ENCODE peak calls at places on chromosomes 3 and 15, in four cellular contexts. One of them, this sample, is unnamed.

GRCh38 chr3:50600841-50601591 is 10.6 kb downstream of the CISH start:
- DNase-seq in A549: peak
- DNase-seq in upper lobe of right lung: peak
- DNase-seq in mammary epithelial cell: peak
- DNase-seq in this sample: no peak

GRCh38 chr3:72054976-72055375 is 270.0 kb upstream of the PROK2 start:
- DNase-seq in A549: no peak
- DNase-seq in upper lobe of right lung: no peak
- DNase-seq in mammary epithelial cell: no peak
- DNase-seq in this sample: no peak

GRCh38 chr3:187242435-187242834 is 45.1 kb downstream of the RTP1 start:
- DNase-seq in A549: no peak
- DNase-seq in upper lobe of right lung: no peak
- DNase-seq in mammary epithelial cell: no peak
- DNase-seq in this sample: no peak

GRCh38 chr3:114112696-114113095 is 56.2 kb downstream of the QTRT2 start:
- DNase-seq in A549: no peak
- DNase-seq in upper lobe of right lung: no peak
- DNase-seq in mammary epithelial cell: no peak
- DNase-seq in this sample: no peak

GRCh38 chr3:55252921-55253320 is 234.2 kb downstream of the WNT5A start:
- DNase-seq in A549: no peak
- DNase-seq in upper lobe of right lung: no peak
- DNase-seq in mammary epithelial cell: no peak
- DNase-seq in this sample: no peak

GRCh38 chr3:122030381-122031122 is 8.5 kb upstream of the ILDR1 start:
- DNase-seq in A549: no peak
- DNase-seq in upper lobe of right lung: no peak
- DNase-seq in mammary epithelial cell: no peak
- DNase-seq in this sample: no peak

GRCh38 chr15:89864958-89865739 is 28.6 kb downstream of the AP3S2 start:
- DNase-seq in A549: no peak
- DNase-seq in upper lobe of right lung: no peak
- DNase-seq in mammary epithelial cell: no peak
- DNase-seq in this sample: no peak

GRCh38 chr3:94294806-94295205 is 231.9 kb downstream of the NSUN3 start:
- DNase-seq in A549: no peak
- DNase-seq in upper lobe of right lung: no peak
- DNase-seq in mammary epithelial cell: no peak
- DNase-seq in this sample: no peak

GRCh38 chr15:73683624-73684536 is at the start of gene CD276:
- DNase-seq in A549: peak
- DNase-seq in upper lobe of right lung: peak
- DNase-seq in mammary epithelial cell: peak
- DNase-seq in this sample: no peak

GRCh38 chr15:70854669-70854976 is 666 bp upstream of the LARP6 start:
- DNase-seq in A549: peak
- DNase-seq in upper lobe of right lung: no peak
- DNase-seq in mammary epithelial cell: peak
- DNase-seq in this sample: no peak

GRCh38 chr3:144361002-144361401 is 389.4 kb downstream of the DIPK2A start:
- DNase-seq in A549: no peak
- DNase-seq in upper lobe of right lung: no peak
- DNase-seq in mammary epithelial cell: no peak
- DNase-seq in this sample: peak

GRCh38 chr3:110608566-110608965 is 463.1 kb upstream of the NECTIN3 start:
- DNase-seq in A549: no peak
- DNase-seq in upper lobe of right lung: no peak
- DNase-seq in mammary epithelial cell: no peak
- DNase-seq in this sample: no peak

GRCh38 chr3:19645093-19645492 is 288.9 kb downstream of the EFHB start:
- DNase-seq in A549: no peak
- DNase-seq in upper lobe of right lung: no peak
- DNase-seq in mammary epithelial cell: peak
- DNase-seq in this sample: no peak

GRCh38 chr3:23743141-23743784 is 62.5 kb upstream of the UBE2E1 start:
- DNase-seq in A549: no peak
- DNase-seq in upper lobe of right lung: no peak
- DNase-seq in mammary epithelial cell: no peak
- DNase-seq in this sample: no peak

GRCh38 chr15:60358935-60359672 is 38.7 kb downstream of the ANXA2 start:
- DNase-seq in A549: peak
- DNase-seq in upper lobe of right lung: no peak
- DNase-seq in mammary epithelial cell: no peak
- DNase-seq in this sample: no peak

GRCh38 chr3:73602171-73602570 is 22.6 kb downstream of the PDZRN3 start:
- DNase-seq in A549: no peak
- DNase-seq in upper lobe of right lung: no peak
- DNase-seq in mammary epithelial cell: peak
- DNase-seq in this sample: no peak

GRCh38 chr3:73601476-73601875 is 23.3 kb downstream of the PDZRN3 start:
- DNase-seq in A549: no peak
- DNase-seq in upper lobe of right lung: no peak
- DNase-seq in mammary epithelial cell: no peak
- DNase-seq in this sample: no peak

GRCh38 chr3:73600293-73600938 is 24.3 kb downstream of the PDZRN3 start:
- DNase-seq in A549: no peak
- DNase-seq in upper lobe of right lung: no peak
- DNase-seq in mammary epithelial cell: no peak
- DNase-seq in this sample: no peak

GRCh38 chr3:73599605-73600004 is 25.1 kb downstream of the PDZRN3 start:
- DNase-seq in A549: no peak
- DNase-seq in upper lobe of right lung: no peak
- DNase-seq in mammary epithelial cell: no peak
- DNase-seq in this sample: no peak

DNA sequence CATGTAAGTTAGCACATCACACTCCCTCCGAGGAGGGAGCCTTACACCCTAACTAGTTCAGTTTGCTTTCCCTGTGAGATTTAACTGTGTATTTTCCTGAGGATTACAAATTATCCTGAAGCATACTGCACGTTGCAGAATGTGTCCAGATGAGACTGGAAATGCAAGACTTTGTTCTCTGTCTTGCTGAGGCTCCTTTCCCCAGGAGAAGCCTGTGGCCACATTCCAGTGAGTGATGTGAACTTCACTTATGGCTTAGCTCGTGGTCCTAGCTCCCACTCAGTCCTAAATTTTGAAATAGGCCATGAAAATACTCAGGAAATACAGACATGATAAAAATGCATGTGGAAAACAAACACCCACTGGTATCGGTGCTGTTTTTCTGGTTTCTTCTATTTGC is 23.7 kb downstream of the PDZRN3 start:
- DNase-seq in A549: no peak
- DNase-seq in upper lobe of right lung: no peak
- DNase-seq in mammary epithelial cell: no peak
- DNase-seq in this sample: no peak
- H3K27ac ChIP-seq in A549: no peak
- H3K27ac ChIP-seq in upper lobe of right lung: no peak
- H3K27ac ChIP-seq in mammary epithelial cell: no peak
- H3K27ac ChIP-seq in this sample: no peak

GRCh38 chr3:13193320-13194284 is 120.4 kb upstream of the IQSEC1 start:
- DNase-seq in A549: no peak
- DNase-seq in upper lobe of right lung: no peak
- DNase-seq in mammary epithelial cell: no peak
- DNase-seq in this sample: no peak

GRCh38 chr3:13190376-13190762 is 117.1 kb upstream of the IQSEC1 start:
- DNase-seq in A549: no peak
- DNase-seq in upper lobe of right lung: no peak
- DNase-seq in mammary epithelial cell: no peak
- DNase-seq in this sample: no peak

GRCh38 chr3:13191016-13191415 is 117.8 kb upstream of the IQSEC1 start:
- DNase-seq in A549: no peak
- DNase-seq in upper lobe of right lung: no peak
- DNase-seq in mammary epithelial cell: no peak
- DNase-seq in this sample: no peak

GRCh38 chr3:13194285-13195209 is 121.3 kb upstream of the IQSEC1 start:
- DNase-seq in A549: no peak
- DNase-seq in upper lobe of right lung: no peak
- DNase-seq in mammary epithelial cell: no peak
- DNase-seq in this sample: no peak

GRCh38 chr3:13192471-13193213 is 119.4 kb upstream of the IQSEC1 start:
- DNase-seq in A549: peak
- DNase-seq in upper lobe of right lung: no peak
- DNase-seq in mammary epithelial cell: no peak
- DNase-seq in this sample: no peak
- TF ChIP-seq CTCF in A549: peak
- TF ChIP-seq CTCF in upper lobe of right lung: peak
- TF ChIP-seq CTCF in mammary epithelial cell: peak
- TF ChIP-seq CTCF in this sample: peak

DNA sequence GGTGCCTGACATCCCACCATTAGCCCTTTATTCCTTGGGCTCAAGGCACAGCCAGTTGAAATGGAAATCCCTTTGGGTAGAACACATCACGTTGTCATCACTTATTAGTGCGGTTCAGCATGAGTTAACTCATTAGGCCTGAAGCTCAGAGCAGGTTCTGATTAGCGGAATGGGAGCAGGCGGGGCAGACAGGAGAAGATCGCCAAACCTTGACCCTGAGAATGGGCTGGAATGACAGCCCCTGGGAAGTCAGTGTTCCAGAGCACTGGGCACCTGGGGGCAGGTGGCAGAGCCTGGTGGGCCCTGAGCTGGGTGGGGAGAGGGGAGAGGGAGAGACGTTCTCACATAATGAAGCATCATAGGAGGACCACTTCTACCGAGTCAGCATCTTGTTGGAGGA is 5.8 kb downstream of the ITGA11 start:
- DNase-seq in A549: no peak
- DNase-seq in upper lobe of right lung: no peak
- DNase-seq in mammary epithelial cell: no peak
- DNase-seq in this sample: no peak
- H3K27ac ChIP-seq in A549: no peak
- H3K27ac ChIP-seq in upper lobe of right lung: no peak
- H3K27ac ChIP-seq in mammary epithelial cell: no peak
- H3K27ac ChIP-seq in this sample: no peak

DNA sequence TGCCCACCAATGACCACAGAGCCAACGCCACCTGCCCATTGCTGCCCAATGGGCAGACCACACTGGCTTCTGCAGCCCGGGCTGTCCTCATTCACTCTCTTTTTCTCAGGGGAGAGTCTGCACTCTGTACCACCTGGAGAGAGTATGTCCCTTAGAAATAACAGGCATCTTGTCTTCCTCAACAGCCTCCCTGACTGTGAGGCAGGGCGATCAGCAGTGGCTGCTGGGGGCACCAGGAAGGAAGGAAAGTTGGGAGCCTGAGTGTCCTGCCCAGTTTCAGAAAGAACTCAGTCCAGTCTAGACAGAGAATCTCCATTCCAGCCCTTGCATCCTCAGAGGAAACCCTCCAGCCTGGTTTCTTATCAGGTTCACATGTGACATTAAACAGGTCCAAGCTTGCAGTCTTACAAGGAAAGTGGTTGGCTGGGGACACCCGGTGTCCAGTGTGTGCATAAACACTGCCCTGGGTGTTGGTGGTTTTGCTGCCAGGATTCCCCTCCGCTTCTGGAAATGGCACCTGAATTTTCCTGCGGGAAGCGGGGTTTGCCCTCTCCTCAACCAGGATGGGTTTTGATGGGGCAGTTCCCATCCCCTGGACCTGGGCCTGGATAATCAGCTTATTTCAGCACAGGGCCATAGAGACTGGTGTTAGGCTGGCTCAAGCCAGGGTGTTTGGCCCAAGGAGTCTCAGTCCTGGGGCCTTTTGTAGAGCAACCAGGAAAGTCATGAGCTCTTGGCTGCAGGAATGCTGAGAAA is 37.1 kb downstream of the SSUH2 start:
- DNase-seq in A549: peak
- DNase-seq in upper lobe of right lung: no peak
- DNase-seq in mammary epithelial cell: peak
- DNase-seq in this sample: no peak
- TF ChIP-seq CTCF in A549: peak
- TF ChIP-seq CTCF in upper lobe of right lung: peak
- TF ChIP-seq CTCF in mammary epithelial cell: peak
- TF ChIP-seq CTCF in this sample: peak

GRCh38 chr3:117165611-117166051 is 456.1 kb downstream of the TUSC7 start:
- DNase-seq in A549: peak
- DNase-seq in upper lobe of right lung: no peak
- DNase-seq in mammary epithelial cell: no peak
- DNase-seq in this sample: no peak
- H3K27ac ChIP-seq in A549: no peak
- H3K27ac ChIP-seq in upper lobe of right lung: no peak
- H3K27ac ChIP-seq in mammary epithelial cell: no peak
- H3K27ac ChIP-seq in this sample: no peak

GRCh38 chr3:21220944-21221343 is 530.1 kb downstream of the ZNF385D start:
- DNase-seq in A549: no peak
- DNase-seq in upper lobe of right lung: no peak
- DNase-seq in mammary epithelial cell: no peak
- DNase-seq in this sample: no peak

DNA sequence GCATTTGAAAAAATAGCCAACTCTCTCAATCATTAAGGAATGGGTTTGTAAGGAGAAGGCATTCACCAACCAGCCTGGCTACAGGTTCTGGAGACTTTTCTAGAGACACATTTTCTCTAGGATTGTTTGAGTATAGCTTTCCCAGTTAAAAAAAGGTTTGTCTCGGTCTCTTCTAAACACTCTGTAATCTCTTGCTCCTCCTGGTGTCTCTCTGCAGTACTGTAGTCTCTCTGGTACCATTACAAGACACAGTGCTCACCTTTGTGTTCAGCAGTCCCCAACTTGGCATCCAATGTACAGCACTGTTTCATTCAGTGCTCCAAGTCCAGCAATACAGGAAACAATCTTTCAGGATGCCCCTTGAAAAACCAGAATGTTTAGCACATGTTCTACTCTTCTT is 534.4 kb downstream of the ZNF385D start:
- DNase-seq in A549: peak
- DNase-seq in upper lobe of right lung: no peak
- DNase-seq in mammary epithelial cell: peak
- DNase-seq in this sample: no peak
- TF ChIP-seq CTCF in A549: no peak
- TF ChIP-seq CTCF in upper lobe of right lung: no peak
- TF ChIP-seq CTCF in mammary epithelial cell: no peak
- TF ChIP-seq CTCF in this sample: no peak

This sample was measured in keratinocyte.